ENCODE peak calls at places on chromosome 14, in seven cellular contexts. Q, H, G, D, I, V and N are unnamed samples.

GRCh38 chr14:20681348-20682126 is 2.8 kb upstream of the RNASE4 start:
- DNase-seq in V (peak), D (peak), Q (peak), I (peak), G (peak), H (peak), N (peak)

GRCh38 chr14:71651228-71651627 is 281.0 kb upstream of the RGS6 start:
- DNase-seq in V (no peak), H (no peak), Q (no peak), D (no peak), I (peak), G (no peak), N (no peak)

GRCh38 chr14:53663709-53664108 is 292.9 kb downstream of the BMP4 start:
- DNase-seq in D (no peak), H (no peak), Q (no peak), V (peak), I (no peak), G (no peak), N (no peak)

GRCh38 chr14:50335989-50336391 is 23.9 kb downstream of the DMAC2L start:
- DNase-seq in G (peak), I (no peak), Q (no peak), V (no peak), D (no peak), H (no peak), N (no peak)

GRCh38 chr14:93343797-93344196 is 3.2 kb upstream of the COX8C start:
- DNase-seq in I (no peak), Q (no peak), H (no peak), G (no peak), D (no peak), V (no peak), N (no peak)

GRCh38 chr14:31060253-31060875 is 34.2 kb upstream of the STRN3 start:
- DNase-seq in D (no peak), I (no peak), V (no peak), H (no peak), G (no peak), Q (no peak), N (no peak)

GRCh38 chr14:76726551-76726961 is 34.7 kb upstream of the VASH1 start:
- DNase-seq in D (no peak), I (no peak), Q (no peak), H (no peak), G (no peak), V (no peak), N (no peak)

GRCh38 chr14:78310263-78310662 is 140.1 kb downstream of the NRXN3 start:
- DNase-seq in H (peak), Q (no peak), D (no peak), V (no peak), G (no peak), I (no peak), N (no peak)

GRCh38 chr14:68623828-68624227 is 169.0 kb downstream of the ZFP36L1 start:
- DNase-seq in Q (no peak), H (no peak), I (no peak), V (no peak), D (no peak), G (no peak), N (no peak)